ENCODE peak calls at places on chromosomes 13 and 19, in five cellular contexts. One of them, this sample, is unnamed.

GRCh38 chr13:28574617-28575142 is 79.8 kb upstream of the FLT1 start:
- DNase-seq in CD8-positive, alpha-beta T cell: no peak
- DNase-seq in transverse colon: peak
- DNase-seq in psoas muscle: no peak
- DNase-seq in GM23338: no peak
- DNase-seq in this sample: no peak

GRCh38 chr13:43663474-43664090 is 123.2 kb downstream of the ENOX1 start:
- DNase-seq in GM23338: no peak
- DNase-seq in psoas muscle: no peak
- DNase-seq in CD8-positive, alpha-beta T cell: no peak
- DNase-seq in transverse colon: no peak
- DNase-seq in this sample: no peak

GRCh38 chr19:40756502-40757110 is 5.6 kb downstream of the SNRPA start:
- DNase-seq in GM23338: no peak
- DNase-seq in CD8-positive, alpha-beta T cell: no peak
- DNase-seq in psoas muscle: no peak
- DNase-seq in transverse colon: no peak
- DNase-seq in this sample: no peak

GRCh38 chr13:45943965-45944364 is 92.4 kb upstream of the SIAH3 start:
- DNase-seq in psoas muscle: no peak
- DNase-seq in transverse colon: no peak
- DNase-seq in GM23338: no peak
- DNase-seq in CD8-positive, alpha-beta T cell: no peak
- DNase-seq in this sample: no peak

GRCh38 chr19:49689133-49690072 is at the start of gene ADM5:
- DNase-seq in transverse colon: peak
- DNase-seq in CD8-positive, alpha-beta T cell: no peak
- DNase-seq in psoas muscle: no peak
- DNase-seq in GM23338: peak
- DNase-seq in this sample: peak

GRCh38 chr13:22039961-22040360 is 369.1 kb downstream of the FGF9 start:
- DNase-seq in transverse colon: no peak
- DNase-seq in CD8-positive, alpha-beta T cell: no peak
- DNase-seq in GM23338: no peak
- DNase-seq in psoas muscle: no peak
- DNase-seq in this sample: no peak

GRCh38 chr13:76816394-76816793 is 69.8 kb downstream of the KCTD12 start:
- DNase-seq in transverse colon: no peak
- DNase-seq in psoas muscle: no peak
- DNase-seq in CD8-positive, alpha-beta T cell: no peak
- DNase-seq in GM23338: no peak
- DNase-seq in this sample: no peak

GRCh38 chr13:45055902-45056648 is 64.2 kb upstream of the GTF2F2 start:
- DNase-seq in CD8-positive, alpha-beta T cell: no peak
- DNase-seq in transverse colon: peak
- DNase-seq in GM23338: no peak
- DNase-seq in psoas muscle: no peak
- DNase-seq in this sample: no peak

GRCh38 chr19:50817941-50818858 is 5.4 kb downstream of the KLK1 start:
- DNase-seq in GM23338: peak
- DNase-seq in transverse colon: peak
- DNase-seq in CD8-positive, alpha-beta T cell: no peak
- DNase-seq in psoas muscle: peak
- DNase-seq in this sample: peak

GRCh38 chr19:7099597-7099921 is 30.1 kb downstream of the ZNF557 start:
- DNase-seq in transverse colon: no peak
- DNase-seq in psoas muscle: no peak
- DNase-seq in CD8-positive, alpha-beta T cell: no peak
- DNase-seq in GM23338: no peak
- DNase-seq in this sample: no peak

GRCh38 chr19:1880611-1881392 is 4.5 kb downstream of the ABHD17A start:
- DNase-seq in GM23338: no peak
- DNase-seq in CD8-positive, alpha-beta T cell: no peak
- DNase-seq in transverse colon: no peak
- DNase-seq in psoas muscle: no peak
- DNase-seq in this sample: no peak

GRCh38 chr13:48492123-48493075 is 40.5 kb downstream of the RCBTB2 start:
- DNase-seq in psoas muscle: peak
- DNase-seq in GM23338: no peak
- DNase-seq in transverse colon: peak
- DNase-seq in CD8-positive, alpha-beta T cell: peak
- DNase-seq in this sample: peak

GRCh38 chr19:6588508-6589345 is 2.2 kb downstream of the CD70 start:
- DNase-seq in psoas muscle: no peak
- DNase-seq in transverse colon: no peak
- DNase-seq in GM23338: peak
- DNase-seq in CD8-positive, alpha-beta T cell: no peak
- DNase-seq in this sample: no peak

GRCh38 chr13:65638572-65639168 is 1591.5 kb downstream of the PCDH9 start:
- DNase-seq in CD8-positive, alpha-beta T cell: no peak
- DNase-seq in transverse colon: no peak
- DNase-seq in psoas muscle: no peak
- DNase-seq in GM23338: peak
- DNase-seq in this sample: no peak

GRCh38 chr19:3098141-3098514 is 4.0 kb downstream of the GNA11 start:
- DNase-seq in CD8-positive, alpha-beta T cell: no peak
- DNase-seq in psoas muscle: peak
- DNase-seq in transverse colon: no peak
- DNase-seq in GM23338: no peak
- DNase-seq in this sample: no peak

GRCh38 chr19:5395541-5395940 is 54.9 kb upstream of the PTPRS start:
- DNase-seq in transverse colon: no peak
- DNase-seq in GM23338: no peak
- DNase-seq in CD8-positive, alpha-beta T cell: no peak
- DNase-seq in psoas muscle: no peak
- DNase-seq in this sample: no peak

GRCh38 chr13:98688373-98688772 is 64.1 kb downstream of the SLC15A1 start:
- DNase-seq in CD8-positive, alpha-beta T cell: no peak
- DNase-seq in transverse colon: no peak
- DNase-seq in psoas muscle: no peak
- DNase-seq in GM23338: peak
- DNase-seq in this sample: no peak

GRCh38 chr13:20247963-20248362 is 15.8 kb upstream of the GJB6 start:
- DNase-seq in CD8-positive, alpha-beta T cell: no peak
- DNase-seq in GM23338: no peak
- DNase-seq in transverse colon: no peak
- DNase-seq in psoas muscle: no peak
- DNase-seq in this sample: no peak

GRCh38 chr19:29564574-29565005 is 38.8 kb downstream of the VSTM2B start:
- DNase-seq in CD8-positive, alpha-beta T cell: no peak
- DNase-seq in transverse colon: no peak
- DNase-seq in GM23338: no peak
- DNase-seq in psoas muscle: no peak
- DNase-seq in this sample: no peak

GRCh38 chr19:28971011-28971410 is 241.9 kb downstream of the UQCRFS1 start:
- DNase-seq in GM23338: no peak
- DNase-seq in transverse colon: no peak
- DNase-seq in psoas muscle: peak
- DNase-seq in CD8-positive, alpha-beta T cell: no peak
- DNase-seq in this sample: no peak

GRCh38 chr13:37289212-37289935 is 183.9 kb upstream of the CSNK1A1L start:
- DNase-seq in GM23338: no peak
- DNase-seq in CD8-positive, alpha-beta T cell: no peak
- DNase-seq in psoas muscle: no peak
- DNase-seq in transverse colon: no peak
- DNase-seq in this sample: no peak

GRCh38 chr19:518292-519231 is 11.3 kb downstream of the TPGS1 start:
- DNase-seq in psoas muscle: peak
- DNase-seq in transverse colon: peak
- DNase-seq in CD8-positive, alpha-beta T cell: peak
- DNase-seq in GM23338: peak
- DNase-seq in this sample: no peak

GRCh38 chr19:47158367-47158791 is 27.7 kb downstream of the SAE1 start:
- DNase-seq in CD8-positive, alpha-beta T cell: no peak
- DNase-seq in GM23338: no peak
- DNase-seq in psoas muscle: no peak
- DNase-seq in transverse colon: peak
- DNase-seq in this sample: no peak

GRCh38 chr19:47155141-47155540 is 24.5 kb downstream of the SAE1 start:
- DNase-seq in psoas muscle: no peak
- DNase-seq in CD8-positive, alpha-beta T cell: no peak
- DNase-seq in GM23338: no peak
- DNase-seq in transverse colon: peak
- DNase-seq in this sample: no peak

GRCh38 chr19:47158879-47159509 is 28.4 kb downstream of the SAE1 start:
- DNase-seq in CD8-positive, alpha-beta T cell: no peak
- DNase-seq in psoas muscle: no peak
- DNase-seq in transverse colon: no peak
- DNase-seq in GM23338: no peak
- DNase-seq in this sample: no peak

GRCh38 chr19:47157455-47158321 is 27.1 kb downstream of the SAE1 start:
- DNase-seq in psoas muscle: peak
- DNase-seq in CD8-positive, alpha-beta T cell: no peak
- DNase-seq in GM23338: peak
- DNase-seq in transverse colon: peak
- DNase-seq in this sample: peak

GRCh38 chr19:47156861-47157454 is 26.3 kb downstream of the SAE1 start:
- DNase-seq in transverse colon: no peak
- DNase-seq in GM23338: no peak
- DNase-seq in psoas muscle: no peak
- DNase-seq in CD8-positive, alpha-beta T cell: no peak
- DNase-seq in this sample: no peak
- H3K27ac ChIP-seq in transverse colon: peak
- H3K27ac ChIP-seq in GM23338: peak
- H3K27ac ChIP-seq in psoas muscle: peak
- H3K27ac ChIP-seq in CD8-positive, alpha-beta T cell: no peak
- H3K27ac ChIP-seq in this sample: peak

GRCh38 chr13:31008400-31009115 is 76.1 kb downstream of the TEX26 start:
- DNase-seq in psoas muscle: no peak
- DNase-seq in transverse colon: no peak
- DNase-seq in GM23338: no peak
- DNase-seq in CD8-positive, alpha-beta T cell: no peak
- DNase-seq in this sample: no peak
- H3K27ac ChIP-seq in psoas muscle: no peak
- H3K27ac ChIP-seq in transverse colon: no peak
- H3K27ac ChIP-seq in GM23338: no peak
- H3K27ac ChIP-seq in CD8-positive, alpha-beta T cell: no peak
- H3K27ac ChIP-seq in this sample: no peak

DNA sequence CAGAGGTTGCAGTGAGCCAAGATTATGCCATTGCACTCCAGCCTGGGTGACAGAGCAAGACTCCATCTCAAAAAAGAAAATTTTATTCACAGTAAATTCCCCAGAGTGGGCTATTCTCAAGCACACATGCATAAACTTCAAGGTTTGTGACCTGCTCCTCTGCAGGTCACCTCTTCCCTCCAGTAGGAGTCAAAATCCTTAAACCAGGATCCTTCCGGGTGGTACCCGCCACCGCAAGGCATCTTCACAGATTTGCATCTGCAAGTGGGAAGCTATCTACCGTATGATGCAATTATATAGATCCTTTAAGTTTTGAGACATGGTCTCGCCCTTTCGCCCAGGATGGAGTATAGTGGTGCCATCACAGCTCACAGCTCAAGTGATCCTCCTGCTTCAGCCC is 3.0 kb upstream of the ECH1 start:
- DNase-seq in GM23338: peak
- DNase-seq in transverse colon: no peak
- DNase-seq in CD8-positive, alpha-beta T cell: no peak
- DNase-seq in psoas muscle: no peak
- DNase-seq in this sample: no peak
- H3K27ac ChIP-seq in GM23338: peak
- H3K27ac ChIP-seq in transverse colon: peak
- H3K27ac ChIP-seq in CD8-positive, alpha-beta T cell: no peak
- H3K27ac ChIP-seq in psoas muscle: peak
- H3K27ac ChIP-seq in this sample: no peak

GRCh38 chr19:45528744-45529453 is 21.6 kb downstream of the VASP start:
- DNase-seq in CD8-positive, alpha-beta T cell: no peak
- DNase-seq in GM23338: peak
- DNase-seq in psoas muscle: no peak
- DNase-seq in transverse colon: peak
- DNase-seq in this sample: peak
- H3K27ac ChIP-seq in CD8-positive, alpha-beta T cell: no peak
- H3K27ac ChIP-seq in GM23338: no peak
- H3K27ac ChIP-seq in psoas muscle: no peak
- H3K27ac ChIP-seq in transverse colon: peak
- H3K27ac ChIP-seq in this sample: peak

GRCh38 chr19:19448238-19448544 is 42.7 kb downstream of the GATAD2A start:
- DNase-seq in CD8-positive, alpha-beta T cell: no peak
- DNase-seq in psoas muscle: no peak
- DNase-seq in GM23338: no peak
- DNase-seq in transverse colon: no peak
- DNase-seq in this sample: no peak
- H3K27ac ChIP-seq in CD8-positive, alpha-beta T cell: peak
- H3K27ac ChIP-seq in psoas muscle: peak
- H3K27ac ChIP-seq in GM23338: no peak
- H3K27ac ChIP-seq in transverse colon: no peak
- H3K27ac ChIP-seq in this sample: no peak

GRCh38 chr19:10013316-10013715 is at the start of gene RDH8:
- DNase-seq in GM23338: no peak
- DNase-seq in transverse colon: no peak
- DNase-seq in CD8-positive, alpha-beta T cell: no peak
- DNase-seq in psoas muscle: no peak
- DNase-seq in this sample: no peak
- H3K27ac ChIP-seq in GM23338: no peak
- H3K27ac ChIP-seq in transverse colon: no peak
- H3K27ac ChIP-seq in CD8-positive, alpha-beta T cell: no peak
- H3K27ac ChIP-seq in psoas muscle: no peak
- H3K27ac ChIP-seq in this sample: no peak

GRCh38 chr19:12597594-12597993 is 13.0 kb downstream of the ZNF490 start:
- DNase-seq in psoas muscle: no peak
- DNase-seq in GM23338: no peak
- DNase-seq in transverse colon: no peak
- DNase-seq in CD8-positive, alpha-beta T cell: no peak
- DNase-seq in this sample: no peak
- H3K27ac ChIP-seq in psoas muscle: no peak
- H3K27ac ChIP-seq in GM23338: peak
- H3K27ac ChIP-seq in transverse colon: no peak
- H3K27ac ChIP-seq in CD8-positive, alpha-beta T cell: no peak
- H3K27ac ChIP-seq in this sample: no peak

DNA sequence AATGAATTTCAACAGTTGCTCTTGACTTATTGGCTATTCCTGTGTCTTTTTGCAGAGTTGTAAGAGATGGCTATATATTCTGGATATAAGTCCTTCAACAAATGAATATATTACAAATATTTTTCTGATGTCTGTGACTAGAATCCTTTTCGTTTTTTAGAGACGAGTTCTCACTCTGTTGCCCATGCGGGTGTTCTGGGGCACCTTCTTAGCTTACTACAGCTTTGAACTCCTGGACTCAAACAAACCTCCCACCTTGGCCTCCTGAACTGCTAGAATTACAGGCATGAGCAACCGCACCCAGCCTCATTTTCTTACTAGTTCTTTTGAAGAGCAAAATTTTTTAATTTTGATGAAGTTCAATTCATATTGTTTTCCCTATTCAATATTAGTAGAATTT is 287.8 kb downstream of the LIG4 start:
- DNase-seq in psoas muscle: no peak
- DNase-seq in CD8-positive, alpha-beta T cell: no peak
- DNase-seq in transverse colon: no peak
- DNase-seq in GM23338: no peak
- DNase-seq in this sample: no peak
- H3K27ac ChIP-seq in psoas muscle: no peak
- H3K27ac ChIP-seq in CD8-positive, alpha-beta T cell: no peak
- H3K27ac ChIP-seq in transverse colon: no peak
- H3K27ac ChIP-seq in GM23338: no peak
- H3K27ac ChIP-seq in this sample: no peak

This sample was measured in prostate gland.